ENCODE peak calls at places on chromosomes 16 and 17, in nine cellular contexts. One of them, this sample, is unnamed.

GRCh38 chr17:10033449-10033848 is 128.4 kb upstream of the RCVRN start:
- ATAC-seq in PC-3: no peak
- ATAC-seq in A549: no peak
- ATAC-seq in upper lobe of left lung: no peak
- ATAC-seq in CD8-positive, alpha-beta T cell: no peak
- ATAC-seq in HepG2: no peak
- ATAC-seq in lung: no peak
- ATAC-seq in upper lobe of right lung: no peak
- ATAC-seq in left lung: no peak
- ATAC-seq in this sample: no peak

GRCh38 chr16:56263711-56264608 is 72.7 kb downstream of the GNAO1 start:
- ATAC-seq in PC-3: no peak
- ATAC-seq in A549: no peak
- ATAC-seq in upper lobe of left lung: no peak
- ATAC-seq in CD8-positive, alpha-beta T cell: no peak
- ATAC-seq in HepG2: peak; percentile 97
- ATAC-seq in lung: no peak
- ATAC-seq in upper lobe of right lung: peak; percentile 6
- ATAC-seq in left lung: no peak
- ATAC-seq in this sample: no peak

GRCh38 chr17:64974750-64975317 is 55.6 kb upstream of the LRRC37A3 start:
- ATAC-seq in PC-3: no peak
- ATAC-seq in A549: peak; percentile 15
- ATAC-seq in upper lobe of left lung: no peak
- ATAC-seq in CD8-positive, alpha-beta T cell: no peak
- ATAC-seq in HepG2: peak; percentile 2
- ATAC-seq in lung: no peak
- ATAC-seq in upper lobe of right lung: no peak
- ATAC-seq in left lung: peak; percentile 1
- ATAC-seq in this sample: no peak

GRCh38 chr17:64386412-64387144 is 4.1 kb downstream of the PECAM1 start:
- ATAC-seq in PC-3: no peak
- ATAC-seq in A549: no peak
- ATAC-seq in upper lobe of left lung: no peak
- ATAC-seq in CD8-positive, alpha-beta T cell: no peak
- ATAC-seq in HepG2: peak; percentile 21
- ATAC-seq in lung: no peak
- ATAC-seq in upper lobe of right lung: no peak
- ATAC-seq in left lung: no peak
- ATAC-seq in this sample: no peak

GRCh38 chr16:87380875-87381274 is 2.7 kb downstream of the FBXO31 start:
- ATAC-seq in PC-3: no peak
- ATAC-seq in A549: no peak
- ATAC-seq in upper lobe of left lung: no peak
- ATAC-seq in CD8-positive, alpha-beta T cell: no peak
- ATAC-seq in HepG2: no peak
- ATAC-seq in lung: no peak
- ATAC-seq in upper lobe of right lung: no peak
- ATAC-seq in left lung: no peak
- ATAC-seq in this sample: no peak

GRCh38 chr17:17778308-17779014 is 58.3 kb downstream of the SREBF1 start:
- ATAC-seq in PC-3: no peak
- ATAC-seq in A549: no peak
- ATAC-seq in upper lobe of left lung: peak; percentile 64
- ATAC-seq in CD8-positive, alpha-beta T cell: no peak
- ATAC-seq in HepG2: peak; percentile 2
- ATAC-seq in lung: no peak
- ATAC-seq in upper lobe of right lung: no peak
- ATAC-seq in left lung: peak; percentile 3
- ATAC-seq in this sample: peak; percentile 8

GRCh38 chr16:84699147-84699711 is 571 bp upstream of the USP10 start:
- ATAC-seq in PC-3: peak; percentile 44
- ATAC-seq in A549: peak; percentile 71
- ATAC-seq in upper lobe of left lung: peak; percentile 26
- ATAC-seq in CD8-positive, alpha-beta T cell: no peak
- ATAC-seq in HepG2: no peak
- ATAC-seq in lung: peak; percentile 10
- ATAC-seq in upper lobe of right lung: no peak
- ATAC-seq in left lung: peak; percentile 36
- ATAC-seq in this sample: no peak

GRCh38 chr17:74070374-74070773 is 133.1 kb upstream of the RPL38 start:
- ATAC-seq in PC-3: no peak
- ATAC-seq in A549: no peak
- ATAC-seq in upper lobe of left lung: no peak
- ATAC-seq in CD8-positive, alpha-beta T cell: no peak
- ATAC-seq in HepG2: no peak
- ATAC-seq in lung: no peak
- ATAC-seq in upper lobe of right lung: no peak
- ATAC-seq in left lung: no peak
- ATAC-seq in this sample: no peak

GRCh38 chr16:17417740-17418139 is 53.0 kb downstream of the XYLT1 start:
- ATAC-seq in PC-3: no peak
- ATAC-seq in A549: no peak
- ATAC-seq in upper lobe of left lung: no peak
- ATAC-seq in CD8-positive, alpha-beta T cell: no peak
- ATAC-seq in HepG2: no peak
- ATAC-seq in lung: no peak
- ATAC-seq in upper lobe of right lung: no peak
- ATAC-seq in left lung: no peak
- ATAC-seq in this sample: no peak

GRCh38 chr17:32596666-32597065 is 109.9 kb downstream of the CDK5R1 start:
- ATAC-seq in PC-3: no peak
- ATAC-seq in A549: no peak
- ATAC-seq in upper lobe of left lung: no peak
- ATAC-seq in CD8-positive, alpha-beta T cell: no peak
- ATAC-seq in HepG2: no peak
- ATAC-seq in lung: no peak
- ATAC-seq in upper lobe of right lung: no peak
- ATAC-seq in left lung: no peak
- ATAC-seq in this sample: no peak

GRCh38 chr16:143456-143855 is 5.0 kb upstream of the NPRL3 start:
- ATAC-seq in PC-3: no peak
- ATAC-seq in A549: no peak
- ATAC-seq in upper lobe of left lung: no peak
- ATAC-seq in CD8-positive, alpha-beta T cell: no peak
- ATAC-seq in HepG2: peak; percentile 47
- ATAC-seq in lung: no peak
- ATAC-seq in upper lobe of right lung: no peak
- ATAC-seq in left lung: no peak
- ATAC-seq in this sample: no peak

GRCh38 chr17:39455919-39456318 is 4.9 kb upstream of the MED1 start:
- ATAC-seq in PC-3: no peak
- ATAC-seq in A549: no peak
- ATAC-seq in upper lobe of left lung: no peak
- ATAC-seq in CD8-positive, alpha-beta T cell: no peak
- ATAC-seq in HepG2: no peak
- ATAC-seq in lung: no peak
- ATAC-seq in upper lobe of right lung: no peak
- ATAC-seq in left lung: no peak
- ATAC-seq in this sample: no peak

GRCh38 chr17:39462644-39463375 is 1.5 kb downstream of the CDK12 start:
- ATAC-seq in PC-3: no peak
- ATAC-seq in A549: no peak
- ATAC-seq in upper lobe of left lung: peak; percentile 30
- ATAC-seq in CD8-positive, alpha-beta T cell: no peak
- ATAC-seq in HepG2: peak; percentile 11
- ATAC-seq in lung: no peak
- ATAC-seq in upper lobe of right lung: no peak
- ATAC-seq in left lung: peak; percentile 3
- ATAC-seq in this sample: no peak

GRCh38 chr17:39461911-39462641 is 790 bp downstream of the CDK12 start:
- ATAC-seq in PC-3: peak; percentile 78
- ATAC-seq in A549: peak; percentile 91
- ATAC-seq in upper lobe of left lung: peak; percentile 94
- ATAC-seq in CD8-positive, alpha-beta T cell: peak; percentile 72
- ATAC-seq in HepG2: peak; percentile 76
- ATAC-seq in lung: peak; percentile 71
- ATAC-seq in upper lobe of right lung: peak; percentile 88
- ATAC-seq in left lung: peak; percentile 90
- ATAC-seq in this sample: peak; percentile 87

DNA sequence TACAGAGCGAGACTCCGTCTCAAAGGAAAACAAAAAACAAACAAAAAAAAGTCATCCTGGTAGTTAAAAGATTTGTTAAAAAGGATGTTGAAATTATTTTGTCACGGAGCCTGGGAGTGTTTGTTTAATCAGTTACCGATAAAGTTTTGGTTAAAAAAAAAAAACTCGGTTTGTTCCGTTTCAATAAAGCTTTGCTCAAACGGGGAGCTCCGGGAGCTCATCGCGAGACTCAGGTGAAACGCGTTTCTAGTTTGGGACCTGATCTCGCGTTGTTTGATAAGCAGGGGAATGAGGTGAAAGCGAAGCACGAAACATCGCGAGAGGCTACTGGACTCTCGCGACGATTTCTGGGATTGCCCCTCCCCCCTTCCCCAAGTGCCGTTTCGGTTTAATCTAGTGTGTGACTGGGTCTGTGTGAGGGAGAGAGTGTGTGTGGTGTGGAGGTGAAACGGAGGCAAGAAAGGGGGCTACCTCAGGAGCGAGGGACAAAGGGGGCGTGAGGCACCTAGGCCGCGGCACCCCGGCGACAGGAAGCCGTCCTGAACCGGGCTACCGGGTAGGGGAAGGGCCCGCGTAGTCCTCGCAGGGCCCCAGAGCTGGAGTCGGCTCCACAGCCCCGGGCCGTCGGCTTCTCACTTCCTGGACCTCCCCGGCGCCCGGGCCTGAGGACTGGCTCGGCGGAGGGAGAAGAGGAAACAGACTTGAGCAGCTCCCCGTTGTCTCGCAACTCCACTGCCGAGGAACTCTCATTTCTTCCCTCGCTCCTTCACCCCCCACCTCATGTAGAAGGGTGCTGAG is at the start of gene CDK12:
- ATAC-seq in PC-3: peak; percentile 81
- ATAC-seq in A549: peak; percentile 87
- ATAC-seq in upper lobe of left lung: peak; percentile 95
- ATAC-seq in CD8-positive, alpha-beta T cell: peak; percentile 86
- ATAC-seq in HepG2: peak; percentile 86
- ATAC-seq in lung: peak; percentile 93
- ATAC-seq in upper lobe of right lung: peak; percentile 95
- ATAC-seq in left lung: peak; percentile 89
- ATAC-seq in this sample: peak; percentile 85
- TF ChIP-seq CTCF in PC-3: no peak
- TF ChIP-seq CTCF in A549: no peak
- TF ChIP-seq CTCF in upper lobe of left lung: peak; percentile 28
- TF ChIP-seq CTCF in CD8-positive, alpha-beta T cell: no peak
- TF ChIP-seq CTCF in HepG2: peak; percentile 24
- TF ChIP-seq CTCF in lung: no peak
- TF ChIP-seq CTCF in upper lobe of right lung: no peak
- TF ChIP-seq CTCF in left lung: peak; percentile 49
- TF ChIP-seq CTCF in this sample: no peak

GRCh38 chr17:68101992-68102758 is 66.6 kb downstream of the KPNA2 start:
- ATAC-seq in PC-3: peak; percentile 21
- ATAC-seq in A549: peak; percentile 55
- ATAC-seq in upper lobe of left lung: peak; percentile 18
- ATAC-seq in CD8-positive, alpha-beta T cell: peak; percentile 58
- ATAC-seq in HepG2: peak; percentile 31
- ATAC-seq in lung: no peak
- ATAC-seq in upper lobe of right lung: peak; percentile 13
- ATAC-seq in left lung: peak; percentile 33
- ATAC-seq in this sample: no peak

GRCh38 chr17:68103148-68103547 is 67.6 kb downstream of the KPNA2 start:
- ATAC-seq in PC-3: no peak
- ATAC-seq in A549: no peak
- ATAC-seq in upper lobe of left lung: no peak
- ATAC-seq in CD8-positive, alpha-beta T cell: no peak
- ATAC-seq in HepG2: no peak
- ATAC-seq in lung: no peak
- ATAC-seq in upper lobe of right lung: no peak
- ATAC-seq in left lung: no peak
- ATAC-seq in this sample: no peak

GRCh38 chr17:68097161-68097805 is 61.7 kb downstream of the KPNA2 start:
- ATAC-seq in PC-3: no peak
- ATAC-seq in A549: no peak
- ATAC-seq in upper lobe of left lung: no peak
- ATAC-seq in CD8-positive, alpha-beta T cell: no peak
- ATAC-seq in HepG2: peak; percentile 6
- ATAC-seq in lung: no peak
- ATAC-seq in upper lobe of right lung: no peak
- ATAC-seq in left lung: no peak
- ATAC-seq in this sample: no peak

GRCh38 chr17:68100000-68100641 is 64.6 kb downstream of the KPNA2 start:
- ATAC-seq in PC-3: no peak
- ATAC-seq in A549: no peak
- ATAC-seq in upper lobe of left lung: no peak
- ATAC-seq in CD8-positive, alpha-beta T cell: no peak
- ATAC-seq in HepG2: no peak
- ATAC-seq in lung: no peak
- ATAC-seq in upper lobe of right lung: no peak
- ATAC-seq in left lung: no peak
- ATAC-seq in this sample: no peak

GRCh38 chr17:68101075-68101991 is 65.8 kb downstream of the KPNA2 start:
- ATAC-seq in PC-3: peak; percentile 99
- ATAC-seq in A549: peak; percentile 98
- ATAC-seq in upper lobe of left lung: peak; percentile 99
- ATAC-seq in CD8-positive, alpha-beta T cell: peak; percentile 70
- ATAC-seq in HepG2: peak; percentile 99
- ATAC-seq in lung: peak; percentile 98
- ATAC-seq in upper lobe of right lung: peak; percentile 99
- ATAC-seq in left lung: peak; percentile 98
- ATAC-seq in this sample: peak; percentile 100
- H3K27ac ChIP-seq in PC-3: peak overlapping the region; percentile 23
- H3K27ac ChIP-seq in A549: peak overlapping the region; percentile 81
- H3K27ac ChIP-seq in upper lobe of left lung: peak overlapping the region; percentile 93
- H3K27ac ChIP-seq in CD8-positive, alpha-beta T cell: peak overlapping the region; percentile 73
- H3K27ac ChIP-seq in HepG2: peak overlapping the region; percentile 72
- H3K27ac ChIP-seq in lung: peak overlapping the region; percentile 74
- H3K27ac ChIP-seq in upper lobe of right lung: peak overlapping the region; percentile 85
- H3K27ac ChIP-seq in left lung: peak overlapping the region; percentile 80
- H3K27ac ChIP-seq in this sample: peak overlapping the region; percentile 94

DNA sequence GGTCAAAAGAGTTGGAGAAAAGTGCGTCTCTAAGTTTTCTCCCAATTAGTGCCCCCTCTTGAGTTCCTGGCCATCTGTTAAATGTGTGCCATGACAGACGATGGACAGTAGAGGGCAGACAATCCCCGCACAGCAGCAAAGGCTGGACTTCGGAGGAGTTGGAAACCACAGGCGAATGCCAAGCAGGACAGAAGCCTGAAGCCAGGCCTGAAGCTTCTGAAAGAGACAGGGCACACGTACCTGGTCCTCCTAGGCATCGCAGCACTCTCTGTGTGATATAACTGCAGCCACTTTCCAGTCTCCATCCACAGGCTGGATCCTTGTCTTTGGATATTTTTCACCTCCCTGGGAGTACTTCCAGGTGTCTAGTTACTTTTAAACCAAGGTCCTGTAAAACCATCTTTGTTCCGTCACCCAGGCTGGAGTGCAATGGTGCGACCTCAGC is 14.5 kb downstream of the C17orf100 start:
- ATAC-seq in PC-3: peak; percentile 71
- ATAC-seq in A549: peak; percentile 87
- ATAC-seq in upper lobe of left lung: peak; percentile 96
- ATAC-seq in CD8-positive, alpha-beta T cell: peak; percentile 65
- ATAC-seq in HepG2: peak; percentile 94
- ATAC-seq in lung: peak; percentile 90
- ATAC-seq in upper lobe of right lung: peak; percentile 98
- ATAC-seq in left lung: peak; percentile 100
- ATAC-seq in this sample: peak; percentile 88
- TF ChIP-seq CTCF in PC-3: peak; percentile 90
- TF ChIP-seq CTCF in A549: peak; percentile 97
- TF ChIP-seq CTCF in upper lobe of left lung: peak; percentile 83
- TF ChIP-seq CTCF in CD8-positive, alpha-beta T cell: peak; percentile 77
- TF ChIP-seq CTCF in HepG2: peak; percentile 98
- TF ChIP-seq CTCF in lung: peak; percentile 88
- TF ChIP-seq CTCF in upper lobe of right lung: peak; percentile 89
- TF ChIP-seq CTCF in left lung: peak; percentile 79
- TF ChIP-seq CTCF in this sample: peak; percentile 86

GRCh38 chr16:3485097-3485470 is 10.2 kb downstream of the C16orf90 start:
- ATAC-seq in PC-3: no peak
- ATAC-seq in A549: no peak
- ATAC-seq in upper lobe of left lung: no peak
- ATAC-seq in CD8-positive, alpha-beta T cell: no peak
- ATAC-seq in HepG2: no peak
- ATAC-seq in lung: no peak
- ATAC-seq in upper lobe of right lung: no peak
- ATAC-seq in left lung: no peak
- ATAC-seq in this sample: no peak
- H3K27ac ChIP-seq in PC-3: no peak overlapping the region
- H3K27ac ChIP-seq in A549: no peak overlapping the region
- H3K27ac ChIP-seq in upper lobe of left lung: no peak overlapping the region
- H3K27ac ChIP-seq in CD8-positive, alpha-beta T cell: no peak overlapping the region
- H3K27ac ChIP-seq in HepG2: no peak overlapping the region
- H3K27ac ChIP-seq in lung: no peak overlapping the region
- H3K27ac ChIP-seq in upper lobe of right lung: no peak overlapping the region
- H3K27ac ChIP-seq in left lung: no peak overlapping the region
- H3K27ac ChIP-seq in this sample: no peak overlapping the region

This sample was measured in gastroesophageal sphincter.